ENCODE peak calls at places on chromosomes 5 and 9, in ten cellular contexts. Z, T, V, R, Q, O, P, N, J and F are unnamed samples.

GRCh38 chr9:132645306-132645705 is 24.5 kb downstream of the DDX31 start:
- DNase-seq in Z (no peak), T (no peak), V (no peak), R (no peak), Q (no peak), O (no peak), P (no peak), N (no peak), J (no peak), F (no peak)

GRCh38 chr9:99713838-99714306 is 107.8 kb upstream of the NR4A3 start:
- DNase-seq in Z (no peak), T (no peak), V (no peak), R (no peak), Q (no peak), O (no peak), P (no peak), N (no peak), J (no peak), F (no peak)

GRCh38 chr5:125461641-125462072 is 715.2 kb upstream of the ZNF608 start:
- DNase-seq in Z (no peak), T (peak), V (no peak), R (no peak), Q (peak), O (no peak), P (no peak), N (no peak), J (no peak), F (no peak)

GRCh38 chr9:95171001-95171400 is 146.5 kb downstream of the FANCC start:
- DNase-seq in Z (peak), T (peak), V (no peak), R (peak), Q (peak), O (no peak), P (no peak), N (peak), J (no peak), F (no peak)

GRCh38 chr9:8570776-8571175 is 771.2 kb upstream of the DMAC1 start:
- DNase-seq in Z (no peak), T (no peak), V (no peak), R (no peak), Q (no peak), O (no peak), P (no peak), N (no peak), J (no peak), F (no peak)

GRCh38 chr9:134500931-134501265 is 140.7 kb upstream of the COL5A1 start:
- DNase-seq in Z (no peak), T (no peak), V (no peak), R (no peak), Q (no peak), O (no peak), P (no peak), N (no peak), J (no peak), F (no peak)

GRCh38 chr9:117725426-117725887 is 21.3 kb downstream of the TLR4 start:
- DNase-seq in Z (peak), T (no peak), V (no peak), R (no peak), Q (peak), O (no peak), P (peak), N (no peak), J (no peak), F (no peak)

GRCh38 chr9:87108639-87109038 is 161.3 kb upstream of the GAS1 start:
- DNase-seq in Z (no peak), T (no peak), V (no peak), R (no peak), Q (no peak), O (no peak), P (no peak), N (no peak), J (no peak), F (no peak)

GRCh38 chr9:135909371-135909770 is 2.0 kb upstream of the CAMSAP1 start:
- DNase-seq in Z (no peak), T (no peak), V (no peak), R (no peak), Q (no peak), O (no peak), P (no peak), N (no peak), J (no peak), F (no peak)

GRCh38 chr5:170067152-170067551 is 38.5 kb upstream of the FOXI1 start:
- DNase-seq in Z (no peak), T (no peak), V (no peak), R (no peak), Q (no peak), O (no peak), P (no peak), N (no peak), J (no peak), F (no peak)

GRCh38 chr9:12774861-12775367 is at the start of gene LURAP1L:
- DNase-seq in Z (peak), T (peak), V (peak), R (peak), Q (peak), O (peak), P (peak), N (peak), J (peak), F (no peak)

GRCh38 chr9:31304576-31304975 is 1079.9 kb upstream of the ACO1 start:
- DNase-seq in Z (peak), T (peak), V (no peak), R (peak), Q (peak), O (no peak), P (peak), N (no peak), J (peak), F (no peak)

GRCh38 chr5:99973779-99974178 is 561.4 kb upstream of the FAM174A start:
- DNase-seq in Z (no peak), T (no peak), V (no peak), R (no peak), Q (no peak), O (no peak), P (no peak), N (no peak), J (no peak), F (no peak)

GRCh38 chr5:175216991-175217390 is 227.0 kb downstream of the DRD1 start:
- DNase-seq in Z (peak), T (peak), V (no peak), R (no peak), Q (no peak), O (no peak), P (peak), N (no peak), J (no peak), F (no peak)

GRCh38 chr5:1195439-1195838 is 6.0 kb upstream of the SLC6A19 start:
- DNase-seq in Z (no peak), T (no peak), V (no peak), R (no peak), Q (no peak), O (no peak), P (no peak), N (no peak), J (no peak), F (no peak)

GRCh38 chr9:128747233-128747632 is 23.3 kb upstream of the ZDHHC12 start:
- DNase-seq in Z (no peak), T (no peak), V (no peak), R (no peak), Q (no peak), O (no peak), P (no peak), N (no peak), J (no peak), F (no peak)

GRCh38 chr5:42498000-42498399 is 74.8 kb downstream of the GHR start:
- DNase-seq in Z (no peak), T (no peak), V (no peak), R (no peak), Q (no peak), O (no peak), P (no peak), N (no peak), J (no peak), F (no peak)

GRCh38 chr5:33631786-33632185 is 191.0 kb downstream of the TARS1 start:
- DNase-seq in Z (peak), T (peak), V (no peak), R (no peak), Q (no peak), O (no peak), P (no peak), N (no peak), J (no peak), F (no peak)

GRCh38 chr5:150298701-150299451 is 3.8 kb downstream of the ARSI start:
- DNase-seq in Z (peak), T (peak), V (peak), R (no peak), Q (peak), O (no peak), P (peak), N (no peak), J (no peak), F (no peak)

GRCh38 chr5:4676934-4677333 is 463.2 kb upstream of the ADAMTS16 start:
- DNase-seq in Z (no peak), T (peak), V (no peak), R (no peak), Q (no peak), O (no peak), P (no peak), N (no peak), J (no peak), F (no peak)

GRCh38 chr5:173789031-173789920 is 98.9 kb upstream of the CPEB4 start:
- DNase-seq in Z (peak), T (peak), V (no peak), R (no peak), Q (peak), O (no peak), P (no peak), N (no peak), J (peak), F (no peak)

GRCh38 chr5:87541033-87541432 is 128.3 kb upstream of the CCNH start:
- DNase-seq in Z (peak), T (peak), V (no peak), R (peak), Q (peak), O (peak), P (peak), N (peak), J (peak), F (no peak)

GRCh38 chr9:1939926-1940368 is 75.2 kb upstream of the SMARCA2 start:
- DNase-seq in Z (peak), T (no peak), V (peak), R (peak), Q (no peak), O (peak), P (peak), N (peak), J (peak), F (peak)

GRCh38 chr5:80083115-80083890 is 48.2 kb downstream of the THBS4 start:
- DNase-seq in Z (peak), T (peak), V (peak), R (peak), Q (peak), O (peak), P (peak), N (peak), J (peak), F (peak)

GRCh38 chr5:115351356-115352195 is 55.1 kb upstream of the CCDC112 start:
- DNase-seq in Z (peak), T (peak), V (peak), R (peak), Q (peak), O (no peak), P (no peak), N (no peak), J (no peak), F (no peak)

GRCh38 chr9:69181908-69182353 is 7.9 kb downstream of the TJP2 start:
- DNase-seq in Z (no peak), T (no peak), V (no peak), R (peak), Q (peak), O (no peak), P (peak), N (no peak), J (no peak), F (no peak)

GRCh38 chr5:38193015-38193581 is 65.3 kb upstream of the EGFLAM start:
- DNase-seq in Z (peak), T (peak), V (peak), R (peak), Q (peak), O (peak), P (peak), N (peak), J (peak), F (peak)

GRCh38 chr5:142652563-142652962 is 33.3 kb downstream of the FGF1 start:
- DNase-seq in Z (no peak), T (no peak), V (no peak), R (no peak), Q (no peak), O (no peak), P (no peak), N (no peak), J (no peak), F (no peak)

GRCh38 chr5:142653321-142653720 is 32.6 kb downstream of the FGF1 start:
- DNase-seq in Z (no peak), T (no peak), V (no peak), R (no peak), Q (no peak), O (no peak), P (no peak), N (no peak), J (no peak), F (no peak)

GRCh38 chr5:142657446-142657845 is 28.4 kb downstream of the FGF1 start:
- DNase-seq in Z (no peak), T (no peak), V (no peak), R (no peak), Q (no peak), O (no peak), P (no peak), N (no peak), J (no peak), F (no peak)

GRCh38 chr5:142655339-142656267 is 30.3 kb downstream of the FGF1 start:
- DNase-seq in Z (peak), T (peak), V (peak), R (peak), Q (peak), O (peak), P (peak), N (peak), J (peak), F (peak)

GRCh38 chr5:142654578-142655042 is 31.3 kb downstream of the FGF1 start:
- DNase-seq in Z (no peak), T (no peak), V (no peak), R (no peak), Q (no peak), O (no peak), P (no peak), N (peak), J (no peak), F (no peak)
- H3K4me2 ChIP-seq in Z (no peak), T (no peak), V (no peak), R (no peak), Q (no peak), O (no peak), P (no peak), N (no peak), J (no peak), F (no peak)

DNA sequence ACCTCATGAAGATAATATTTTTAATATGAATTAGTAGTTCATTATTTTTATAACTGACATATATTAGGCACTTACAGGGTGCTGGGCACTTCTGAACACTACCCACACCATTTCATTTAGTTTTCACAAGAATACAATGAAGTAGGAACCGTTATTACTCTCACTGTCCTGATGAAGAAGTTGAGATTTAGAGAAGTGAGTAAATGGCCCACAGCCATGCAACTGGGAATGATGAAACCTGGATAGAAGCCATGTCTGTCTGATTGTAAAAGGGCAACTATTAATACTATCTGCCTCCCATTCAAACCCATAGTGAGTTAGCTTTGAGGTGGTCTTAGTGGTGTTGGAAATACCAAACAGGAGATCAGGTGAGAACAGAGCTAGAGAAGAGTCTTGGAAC is 29.6 kb upstream of the OTULINL start:
- DNase-seq in Z (peak), T (no peak), V (no peak), R (no peak), Q (no peak), O (no peak), P (no peak), N (no peak), J (no peak), F (no peak)
- H3K4me2 ChIP-seq in Z (no peak), T (no peak), V (no peak), R (no peak), Q (no peak), O (no peak), P (no peak), N (no peak), J (no peak), F (no peak)

GRCh38 chr9:36876056-36876455 is 158.0 kb downstream of the PAX5 start:
- DNase-seq in Z (no peak), T (no peak), V (no peak), R (no peak), Q (no peak), O (no peak), P (no peak), N (no peak), J (no peak), F (no peak)

GRCh38 chr9:36878986-36879982 is 154.8 kb downstream of the PAX5 start:
- DNase-seq in Z (no peak), T (no peak), V (no peak), R (no peak), Q (no peak), O (peak), P (no peak), N (no peak), J (no peak), F (no peak)

GRCh38 chr9:36880075-36880474 is 154.0 kb downstream of the PAX5 start:
- DNase-seq in Z (no peak), T (no peak), V (no peak), R (no peak), Q (no peak), O (no peak), P (no peak), N (no peak), J (no peak), F (no peak)

GRCh38 chr9:36877239-36877638 is 156.8 kb downstream of the PAX5 start:
- DNase-seq in Z (no peak), T (no peak), V (no peak), R (no peak), Q (no peak), O (no peak), P (no peak), N (no peak), J (no peak), F (no peak)

DNA sequence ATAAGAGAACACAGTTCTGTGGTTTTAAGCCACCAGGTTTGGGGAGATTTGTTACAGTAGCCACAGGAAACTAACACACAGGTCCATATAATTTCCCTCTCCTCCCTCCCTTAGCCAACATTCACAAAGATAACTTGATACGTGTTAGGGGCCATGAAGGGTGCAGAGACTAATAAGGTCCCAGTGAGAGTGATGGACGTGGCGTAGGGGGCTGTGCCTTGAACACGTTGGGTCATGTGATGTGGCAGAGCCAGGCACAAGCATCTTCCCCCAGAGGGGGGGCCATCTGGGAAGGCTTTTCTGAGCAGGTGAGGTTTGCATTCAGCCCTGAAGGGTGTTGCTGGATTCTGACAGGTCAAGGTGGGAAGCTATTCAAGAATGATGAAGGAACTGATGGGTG is 155.9 kb downstream of the PAX5 start:
- DNase-seq in Z (no peak), T (no peak), V (no peak), R (no peak), Q (no peak), O (no peak), P (no peak), N (no peak), J (no peak), F (no peak)
- H3K4me2 ChIP-seq in Z (no peak), T (no peak), V (no peak), R (no peak), Q (no peak), O (no peak), P (no peak), N (no peak), J (no peak), F (no peak)

DNA sequence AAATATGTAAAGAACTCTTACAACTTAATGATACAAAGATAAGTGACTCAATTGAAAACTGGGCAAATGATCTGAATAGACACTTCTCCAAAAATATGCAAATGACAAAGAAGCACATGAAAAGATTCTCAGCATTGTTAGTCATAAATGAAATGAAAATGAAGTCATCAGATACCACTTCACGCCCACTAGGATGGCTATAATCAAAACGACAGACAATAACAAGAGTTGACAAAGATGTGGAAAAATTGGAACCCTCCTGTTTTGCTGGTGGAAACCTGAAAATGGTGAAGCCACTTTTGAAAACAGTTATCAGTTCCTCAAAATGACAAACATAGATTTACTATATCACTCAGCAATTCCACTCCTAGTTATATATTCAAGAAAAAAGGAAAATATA is 7.9 kb upstream of the SYK start:
- DNase-seq in Z (no peak), T (no peak), V (no peak), R (no peak), Q (no peak), O (no peak), P (peak), N (no peak), J (no peak), F (no peak)
- H3K4me2 ChIP-seq in Z (no peak), T (no peak), V (no peak), R (no peak), Q (no peak), O (no peak), P (no peak), N (no peak), J (no peak), F (no peak)

GRCh38 chr5:72234898-72235297 is 85.1 kb downstream of the MRPS27 start:
- DNase-seq in Z (no peak), T (peak), V (no peak), R (no peak), Q (no peak), O (no peak), P (peak), N (no peak), J (peak), F (no peak)
- H3K4me2 ChIP-seq in Z (peak), T (no peak), V (peak), R (peak), Q (no peak), O (peak), P (no peak), N (peak), J (peak), F (no peak)

GRCh38 chr5:78377056-78377717 is 16.8 kb downstream of the SCAMP1 start:
- DNase-seq in Z (peak), T (peak), V (no peak), R (peak), Q (no peak), O (no peak), P (no peak), N (no peak), J (no peak), F (no peak)

GRCh38 chr5:78376315-78376714 is 15.9 kb downstream of the SCAMP1 start:
- DNase-seq in Z (no peak), T (no peak), V (no peak), R (no peak), Q (no peak), O (no peak), P (no peak), N (no peak), J (no peak), F (no peak)

GRCh38 chr5:78373231-78373630 is 12.8 kb downstream of the SCAMP1 start:
- DNase-seq in Z (no peak), T (peak), V (no peak), R (no peak), Q (peak), O (no peak), P (no peak), N (peak), J (no peak), F (no peak)

DNA sequence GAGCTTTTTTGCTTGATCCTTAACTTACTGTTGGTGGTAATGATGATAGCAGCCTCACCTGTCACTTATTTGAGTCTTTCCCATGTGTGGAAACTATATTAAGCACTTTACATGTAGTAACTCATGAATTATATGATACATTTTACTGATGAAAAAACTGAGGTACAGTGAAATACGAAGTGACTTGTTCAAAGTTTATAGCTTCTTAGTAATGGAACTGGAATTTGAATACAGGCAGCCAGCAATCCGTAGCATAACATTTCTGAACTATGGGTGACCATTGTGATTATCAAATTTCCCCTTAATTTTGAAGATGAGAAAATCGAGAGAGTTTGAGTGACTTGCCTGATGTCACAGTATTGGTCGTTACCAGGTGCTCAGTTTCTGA is 17.3 kb downstream of the SCAMP1 start:
- DNase-seq in Z (no peak), T (no peak), V (no peak), R (no peak), Q (no peak), O (no peak), P (no peak), N (no peak), J (no peak), F (no peak)
- H3K4me2 ChIP-seq in Z (no peak), T (no peak), V (no peak), R (no peak), Q (no peak), O (no peak), P (no peak), N (no peak), J (no peak), F (no peak)